ENCODE peak calls at places on chromosome 5, in seven cellular contexts. H, V, Z, C, J, N and P are unnamed samples.

GRCh38 chr5:139649082-139649991 is 1.2 kb downstream of the CXXC5 start:
- DNase-seq in J (peak), H (no peak), Z (no peak), C (no peak), V (no peak), N (no peak), P (no peak)

GRCh38 chr5:111848374-111848914 is 91.5 kb upstream of the NREP start:
- DNase-seq in J (no peak), H (no peak), V (no peak), C (no peak), Z (no peak), N (no peak), P (no peak)

GRCh38 chr5:177403194-177403825 is 2.8 kb upstream of the PFN3 start:
- DNase-seq in J (no peak), H (no peak), N (no peak), V (no peak), C (peak), Z (peak), P (peak)

GRCh38 chr5:174972291-174972690 is 247.9 kb downstream of the MSX2 start:
- DNase-seq in H (no peak), J (no peak), V (no peak), C (no peak), N (no peak), Z (peak), P (no peak)

GRCh38 chr5:170302729-170303501 is 5.3 kb upstream of the LCP2 start:
- DNase-seq in J (peak), H (no peak), C (peak), N (no peak), V (no peak), Z (no peak), P (peak)

GRCh38 chr5:57834829-57835554 is 352.4 kb upstream of the ACTBL2 start:
- DNase-seq in N (no peak), Z (peak), V (no peak), H (no peak), J (no peak), C (no peak), P (no peak)

GRCh38 chr5:69492391-69493234 is at the start of gene OCLN:
- DNase-seq in Z (peak), V (peak), H (no peak), J (peak), C (peak), N (no peak), P (no peak)

GRCh38 chr5:79075646-79076426 is 6.3 kb downstream of the BHMT2 start:
- DNase-seq in Z (no peak), N (no peak), V (no peak), J (no peak), C (no peak), H (no peak), P (no peak)

GRCh38 chr5:65066385-65066784 is 297.7 kb downstream of the CWC27 start:
- DNase-seq in C (no peak), N (no peak), H (no peak), J (peak), V (no peak), Z (peak), P (no peak)

GRCh38 chr5:148831590-148832565 is 5.5 kb downstream of the ADRB2 start:
- DNase-seq in C (no peak), V (no peak), Z (no peak), H (no peak), N (no peak), J (peak), P (no peak)

GRCh38 chr5:110965773-110966581 is 105.5 kb upstream of the TSLP start:
- DNase-seq in V (no peak), Z (no peak), H (no peak), N (no peak), C (no peak), J (no peak), P (no peak)

GRCh38 chr5:145856285-145856818 is 16.5 kb downstream of the GRXCR2 start:
- DNase-seq in N (peak), H (no peak), J (no peak), Z (no peak), C (peak), V (peak), P (no peak)

GRCh38 chr5:141608557-141608956 is 10.2 kb downstream of the DIAPH1 start:
- DNase-seq in V (no peak), N (no peak), H (no peak), C (no peak), Z (no peak), J (no peak), P (no peak)

GRCh38 chr5:17118631-17119030 is 98.8 kb upstream of the BASP1 start:
- DNase-seq in H (peak), Z (no peak), J (peak), N (peak), V (peak), C (peak), P (no peak)

GRCh38 chr5:149940077-149940574 is 4.5 kb downstream of the PDE6A start:
- DNase-seq in H (no peak), V (no peak), Z (no peak), J (no peak), N (no peak), C (no peak), P (no peak)

GRCh38 chr5:55923177-55923872 is 71.4 kb downstream of the IL6ST start:
- DNase-seq in J (no peak), C (peak), N (no peak), H (no peak), Z (peak), V (peak), P (no peak)

GRCh38 chr5:45609661-45610060 is 86.5 kb downstream of the HCN1 start:
- DNase-seq in C (no peak), N (no peak), Z (no peak), J (no peak), H (no peak), V (no peak), P (no peak)

GRCh38 chr5:143642791-143643190 is 169.2 kb upstream of the HMHB1 start:
- DNase-seq in V (no peak), J (no peak), N (no peak), H (no peak), Z (no peak), C (no peak), P (no peak)

GRCh38 chr5:120604898-120605297 is 140.8 kb downstream of the PRR16 start:
- DNase-seq in N (peak), V (no peak), H (no peak), C (no peak), Z (no peak), J (no peak), P (no peak)

GRCh38 chr5:170681013-170681433 is 102.5 kb upstream of the GABRP start:
- DNase-seq in C (peak), V (no peak), N (no peak), Z (no peak), J (peak), H (no peak), P (peak)

GRCh38 chr5:97127727-97128126 is 14.7 kb downstream of the LIX1 start:
- DNase-seq in H (no peak), V (no peak), J (no peak), C (no peak), N (no peak), Z (no peak), P (no peak)

GRCh38 chr5:168585119-168585912 is 6.1 kb upstream of the PANK3 start:
- DNase-seq in Z (no peak), C (no peak), V (no peak), J (no peak), N (no peak), H (no peak), P (no peak)

GRCh38 chr5:171610686-171611085 is 174.9 kb upstream of the SMIM23 start:
- DNase-seq in V (no peak), Z (no peak), N (no peak), H (no peak), C (no peak), J (no peak), P (no peak)

GRCh38 chr5:173524136-173524535 is 92.3 kb downstream of the BOD1 start:
- DNase-seq in H (no peak), N (no peak), V (no peak), Z (no peak), C (no peak), J (no peak), P (no peak)

GRCh38 chr5:171310816-171311697 is 2.0 kb downstream of the TLX3 start:
- DNase-seq in J (no peak), C (peak), V (no peak), H (no peak), N (no peak), Z (peak), P (no peak)

GRCh38 chr5:108258001-108258400 is 123.9 kb downstream of the FBXL17 start:
- DNase-seq in H (no peak), Z (no peak), C (no peak), V (no peak), J (no peak), N (no peak), P (no peak)

GRCh38 chr5:5421149-5421960 is 1.1 kb upstream of the ICE1 start:
- DNase-seq in C (peak), N (no peak), J (peak), V (no peak), H (no peak), Z (peak), P (peak)

GRCh38 chr5:168795943-168796342 is 216.8 kb upstream of the PANK3 start:
- DNase-seq in N (no peak), C (no peak), Z (no peak), H (no peak), J (no peak), V (no peak), P (no peak)

GRCh38 chr5:147911427-147911826 is 5.1 kb upstream of the C5orf46 start:
- DNase-seq in C (no peak), N (no peak), J (no peak), V (no peak), H (peak), Z (no peak), P (no peak)

GRCh38 chr5:137402436-137403187 is 96.5 kb downstream of the SPOCK1 start:
- DNase-seq in N (no peak), Z (no peak), H (no peak), V (no peak), J (no peak), C (no peak), P (no peak)

GRCh38 chr5:36908544-36909260 is 32.1 kb downstream of the NIPBL start:
- DNase-seq in C (no peak), J (no peak), V (no peak), Z (no peak), N (no peak), H (no peak), P (no peak)

GRCh38 chr5:84430863-84431663 is 46.4 kb upstream of the EDIL3 start:
- DNase-seq in J (no peak), V (no peak), N (no peak), C (no peak), Z (no peak), H (no peak), P (no peak)

GRCh38 chr5:161286066-161286655 is 260.4 kb downstream of the GABRB2 start:
- DNase-seq in V (no peak), N (no peak), Z (no peak), J (no peak), H (no peak), C (no peak), P (no peak)

GRCh38 chr5:176446884-176447537 is 1.2 kb upstream of the FAF2 start:
- DNase-seq in H (no peak), V (no peak), C (peak), Z (no peak), N (no peak), J (no peak), P (no peak)

GRCh38 chr5:36300181-36300926 is 1.3 kb downstream of the RANBP3L start:
- DNase-seq in H (no peak), N (no peak), C (no peak), V (no peak), Z (no peak), J (no peak), P (no peak)